ENCODE peak calls at places on chromosomes 2 and 18, in six cellular contexts. One of them, this sample, is unnamed.

GRCh38 chr18:48547456-48548403 is 8.9 kb downstream of the CTIF start:
- DNase-seq in HCT116: no peak
- DNase-seq in MM.1S: no peak
- DNase-seq in Karpas-422: no peak
- DNase-seq in SK-N-SH: no peak
- DNase-seq in GM23248: peak; percentile 96
- DNase-seq in this sample: peak; percentile 9

GRCh38 chr2:54535599-54536195 is 79.6 kb downstream of the SPTBN1 start:
- DNase-seq in HCT116: no peak
- DNase-seq in GM23248: no peak
- DNase-seq in MM.1S: no peak
- DNase-seq in SK-N-SH: no peak
- DNase-seq in Karpas-422: no peak
- DNase-seq in this sample: no peak

GRCh38 chr2:231929961-231930600 is 3.9 kb upstream of the NPPC start:
- DNase-seq in GM23248: no peak
- DNase-seq in MM.1S: no peak
- DNase-seq in SK-N-SH: peak; percentile 64
- DNase-seq in HCT116: no peak
- DNase-seq in Karpas-422: peak; percentile 86
- DNase-seq in this sample: no peak

GRCh38 chr18:53795061-53795460 is 429.4 kb downstream of the MBD2 start:
- DNase-seq in SK-N-SH: no peak
- DNase-seq in MM.1S: no peak
- DNase-seq in GM23248: peak; percentile 3
- DNase-seq in Karpas-422: no peak
- DNase-seq in HCT116: no peak
- DNase-seq in this sample: no peak

GRCh38 chr2:3349211-3349693 is 28.4 kb downstream of the EIPR1 start:
- DNase-seq in SK-N-SH: no peak
- DNase-seq in HCT116: no peak
- DNase-seq in Karpas-422: no peak
- DNase-seq in MM.1S: no peak
- DNase-seq in GM23248: peak; percentile 63
- DNase-seq in this sample: no peak

GRCh38 chr2:166135849-166136258 is 8.0 kb upstream of the SCN1A start:
- DNase-seq in HCT116: no peak
- DNase-seq in GM23248: no peak
- DNase-seq in MM.1S: no peak
- DNase-seq in SK-N-SH: no peak
- DNase-seq in Karpas-422: no peak
- DNase-seq in this sample: no peak

GRCh38 chr2:102442967-102443828 is 20.2 kb downstream of the IL18RAP start:
- DNase-seq in GM23248: peak; percentile 63
- DNase-seq in Karpas-422: peak; percentile 65
- DNase-seq in HCT116: peak; percentile 18
- DNase-seq in SK-N-SH: no peak
- DNase-seq in MM.1S: peak; percentile 65
- DNase-seq in this sample: peak; percentile 72

GRCh38 chr2:205633994-205634393 is 48.3 kb upstream of the NRP2 start:
- DNase-seq in GM23248: peak; percentile 68
- DNase-seq in HCT116: no peak
- DNase-seq in SK-N-SH: no peak
- DNase-seq in Karpas-422: no peak
- DNase-seq in MM.1S: no peak
- DNase-seq in this sample: no peak

GRCh38 chr2:25044990-25045389 is 3.1 kb downstream of the EFR3B start:
- DNase-seq in SK-N-SH: no peak
- DNase-seq in MM.1S: no peak
- DNase-seq in Karpas-422: no peak
- DNase-seq in HCT116: no peak
- DNase-seq in GM23248: no peak
- DNase-seq in this sample: peak; percentile 55

GRCh38 chr2:62920070-62920469 is 130.6 kb upstream of the OTX1 start:
- DNase-seq in GM23248: peak; percentile 18
- DNase-seq in SK-N-SH: no peak
- DNase-seq in HCT116: no peak
- DNase-seq in MM.1S: no peak
- DNase-seq in Karpas-422: no peak
- DNase-seq in this sample: no peak

GRCh38 chr18:69785466-69785865 is 162.2 kb downstream of the CD226 start:
- DNase-seq in GM23248: peak; percentile 3
- DNase-seq in MM.1S: no peak
- DNase-seq in HCT116: no peak
- DNase-seq in SK-N-SH: no peak
- DNase-seq in Karpas-422: no peak
- DNase-seq in this sample: no peak

GRCh38 chr2:65802298-65802942 is 370.0 kb upstream of the SPRED2 start:
- DNase-seq in MM.1S: no peak
- DNase-seq in SK-N-SH: no peak
- DNase-seq in HCT116: no peak
- DNase-seq in GM23248: no peak
- DNase-seq in Karpas-422: no peak
- DNase-seq in this sample: no peak

GRCh38 chr2:75808793-75809535 is 98.2 kb upstream of the GCFC2 start:
- DNase-seq in GM23248: no peak
- DNase-seq in SK-N-SH: no peak
- DNase-seq in HCT116: no peak
- DNase-seq in MM.1S: no peak
- DNase-seq in Karpas-422: no peak
- DNase-seq in this sample: peak; percentile 59

GRCh38 chr2:133844214-133844892 is 276.1 kb upstream of the NCKAP5 start:
- DNase-seq in GM23248: peak; percentile 86
- DNase-seq in SK-N-SH: peak; percentile 78
- DNase-seq in Karpas-422: peak; percentile 84
- DNase-seq in HCT116: peak; percentile 50
- DNase-seq in MM.1S: peak; percentile 64
- DNase-seq in this sample: peak; percentile 93

GRCh38 chr2:47187124-47187523 is 32.0 kb upstream of the STPG4 start:
- DNase-seq in SK-N-SH: no peak
- DNase-seq in HCT116: no peak
- DNase-seq in MM.1S: no peak
- DNase-seq in GM23248: no peak
- DNase-seq in Karpas-422: no peak
- DNase-seq in this sample: no peak

GRCh38 chr18:903703-904102 is 968 bp upstream of the ADCYAP1 start:
- DNase-seq in SK-N-SH: no peak
- DNase-seq in Karpas-422: no peak
- DNase-seq in HCT116: no peak
- DNase-seq in GM23248: peak; percentile 48
- DNase-seq in MM.1S: no peak
- DNase-seq in this sample: peak; percentile 57

GRCh38 chr2:162074937-162075688 is 1.1 kb upstream of the DPP4 start:
- DNase-seq in Karpas-422: no peak
- DNase-seq in GM23248: peak; percentile 85
- DNase-seq in MM.1S: no peak
- DNase-seq in HCT116: no peak
- DNase-seq in SK-N-SH: no peak
- DNase-seq in this sample: no peak

GRCh38 chr18:7017013-7017412 is 100.6 kb downstream of the LAMA1 start:
- DNase-seq in MM.1S: no peak
- DNase-seq in SK-N-SH: no peak
- DNase-seq in HCT116: no peak
- DNase-seq in GM23248: peak; percentile 14
- DNase-seq in Karpas-422: no peak
- DNase-seq in this sample: no peak

GRCh38 chr2:201704536-201704935 is 6.1 kb upstream of the MPP4 start:
- DNase-seq in HCT116: no peak
- DNase-seq in MM.1S: no peak
- DNase-seq in SK-N-SH: no peak
- DNase-seq in Karpas-422: no peak
- DNase-seq in GM23248: peak; percentile 64
- DNase-seq in this sample: peak; percentile 40

GRCh38 chr2:73964223-73964622 is 20.5 kb upstream of the TET3 start:
- DNase-seq in HCT116: no peak
- DNase-seq in GM23248: no peak
- DNase-seq in Karpas-422: no peak
- DNase-seq in SK-N-SH: no peak
- DNase-seq in MM.1S: no peak
- DNase-seq in this sample: no peak

GRCh38 chr2:45494275-45494977 is 116.6 kb downstream of the SRBD1 start:
- DNase-seq in SK-N-SH: peak; percentile 56
- DNase-seq in MM.1S: peak; percentile 68
- DNase-seq in GM23248: peak; percentile 81
- DNase-seq in HCT116: peak; percentile 40
- DNase-seq in Karpas-422: peak; percentile 86
- DNase-seq in this sample: peak; percentile 83

GRCh38 chr2:174681099-174681982 is 82.9 kb downstream of the CHRNA1 start:
- DNase-seq in Karpas-422: no peak
- DNase-seq in HCT116: no peak
- DNase-seq in GM23248: peak; percentile 76
- DNase-seq in MM.1S: no peak
- DNase-seq in SK-N-SH: peak; percentile 38
- DNase-seq in this sample: no peak

GRCh38 chr2:155583674-155584195 is 748.8 kb downstream of the NR4A2 start:
- DNase-seq in MM.1S: no peak
- DNase-seq in Karpas-422: no peak
- DNase-seq in HCT116: no peak
- DNase-seq in GM23248: no peak
- DNase-seq in SK-N-SH: no peak
- DNase-seq in this sample: no peak

GRCh38 chr2:38260469-38260868 is 116.6 kb downstream of the ATL2 start:
- DNase-seq in MM.1S: no peak
- DNase-seq in Karpas-422: no peak
- DNase-seq in GM23248: no peak
- DNase-seq in SK-N-SH: no peak
- DNase-seq in HCT116: no peak
- DNase-seq in this sample: no peak

GRCh38 chr2:86037795-86038192 is 67.9 kb downstream of the POLR1A start:
- DNase-seq in SK-N-SH: no peak
- DNase-seq in HCT116: no peak
- DNase-seq in GM23248: peak; percentile 30
- DNase-seq in Karpas-422: no peak
- DNase-seq in MM.1S: peak; percentile 25
- DNase-seq in this sample: no peak

GRCh38 chr2:86035371-86035882 is 70.3 kb downstream of the POLR1A start:
- DNase-seq in HCT116: no peak
- DNase-seq in GM23248: no peak
- DNase-seq in MM.1S: peak; percentile 18
- DNase-seq in Karpas-422: no peak
- DNase-seq in SK-N-SH: no peak
- DNase-seq in this sample: no peak

GRCh38 chr2:86036790-86037138 is 68.9 kb downstream of the POLR1A start:
- DNase-seq in SK-N-SH: no peak
- DNase-seq in MM.1S: no peak
- DNase-seq in GM23248: no peak
- DNase-seq in Karpas-422: no peak
- DNase-seq in HCT116: no peak
- DNase-seq in this sample: no peak

GRCh38 chr2:86037141-86037794 is 68.4 kb downstream of the POLR1A start:
- DNase-seq in MM.1S: peak; percentile 89
- DNase-seq in Karpas-422: no peak
- DNase-seq in SK-N-SH: no peak
- DNase-seq in HCT116: no peak
- DNase-seq in GM23248: peak; percentile 94
- DNase-seq in this sample: no peak

DNA sequence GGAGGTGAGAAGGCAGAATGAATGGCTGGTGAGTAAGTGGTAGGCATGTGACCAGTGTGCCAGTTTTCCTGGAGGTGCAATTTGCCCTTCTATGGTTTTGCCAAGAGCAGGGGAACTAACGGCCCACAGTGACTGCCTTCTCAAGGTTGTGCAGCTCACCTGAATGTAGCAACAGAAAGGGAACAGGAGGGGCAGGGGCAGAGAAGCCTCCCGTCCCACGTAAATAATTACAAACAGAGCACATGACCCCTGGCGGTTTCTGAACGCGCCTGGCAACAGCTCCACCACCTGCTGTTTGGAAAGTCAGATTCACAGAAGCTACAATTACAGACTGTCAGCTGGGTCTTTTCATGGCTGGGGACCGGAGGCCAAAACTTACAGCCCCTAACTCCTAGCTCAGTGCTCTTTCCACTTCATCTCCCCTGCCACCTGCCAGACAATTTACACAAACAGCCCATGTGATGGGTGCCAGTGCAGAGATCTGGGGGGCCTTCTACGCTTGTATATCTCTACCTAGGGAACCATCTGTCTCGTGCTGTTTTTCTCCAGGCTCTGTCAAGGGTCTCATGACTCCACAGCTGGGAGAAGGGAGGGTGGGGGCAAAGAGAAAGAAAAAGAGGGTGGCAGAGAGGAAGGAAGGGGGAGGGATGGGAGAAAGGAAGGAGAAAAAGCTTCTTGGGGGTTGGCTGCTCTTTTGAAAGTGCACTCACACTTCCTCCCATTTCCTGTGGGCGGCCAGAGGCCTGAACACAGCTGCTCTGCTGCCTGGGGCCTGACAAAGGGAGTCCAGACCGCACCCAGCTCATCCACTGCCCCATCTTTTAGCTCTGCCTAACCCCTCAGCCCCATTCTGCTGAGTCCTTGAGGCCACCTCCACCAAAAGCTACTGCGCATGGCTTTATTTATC is 69.5 kb downstream of the POLR1A start:
- DNase-seq in HCT116: no peak
- DNase-seq in GM23248: peak; percentile 91
- DNase-seq in MM.1S: peak; percentile 96
- DNase-seq in Karpas-422: no peak
- DNase-seq in SK-N-SH: peak; percentile 63
- DNase-seq in this sample: no peak
- H3K36me3 ChIP-seq in HCT116: peaks cover 46% of the 10 kb centered on the region
- H3K36me3 ChIP-seq in GM23248: peaks cover 8% of the 10 kb centered on the region
- H3K36me3 ChIP-seq in MM.1S: peaks cover 16% of the 10 kb centered on the region
- H3K36me3 ChIP-seq in Karpas-422: peaks cover 55% of the 10 kb centered on the region
- H3K36me3 ChIP-seq in SK-N-SH: peaks cover 12% of the 10 kb centered on the region
- H3K36me3 ChIP-seq in this sample: peaks cover 68% of the 10 kb centered on the region

GRCh38 chr2:218432676-218433365 is 13.9 kb downstream of the VIL1 start:
- DNase-seq in MM.1S: no peak
- DNase-seq in GM23248: no peak
- DNase-seq in Karpas-422: peak; percentile 27
- DNase-seq in SK-N-SH: no peak
- DNase-seq in HCT116: no peak
- DNase-seq in this sample: no peak
- H3K9ac ChIP-seq in MM.1S: no peak overlapping the region
- H3K9ac ChIP-seq in GM23248: no peak overlapping the region
- H3K9ac ChIP-seq in Karpas-422: no peak overlapping the region
- H3K9ac ChIP-seq in SK-N-SH: no peak overlapping the region
- H3K9ac ChIP-seq in HCT116: no peak overlapping the region
- H3K9ac ChIP-seq in this sample: no peak overlapping the region

DNA sequence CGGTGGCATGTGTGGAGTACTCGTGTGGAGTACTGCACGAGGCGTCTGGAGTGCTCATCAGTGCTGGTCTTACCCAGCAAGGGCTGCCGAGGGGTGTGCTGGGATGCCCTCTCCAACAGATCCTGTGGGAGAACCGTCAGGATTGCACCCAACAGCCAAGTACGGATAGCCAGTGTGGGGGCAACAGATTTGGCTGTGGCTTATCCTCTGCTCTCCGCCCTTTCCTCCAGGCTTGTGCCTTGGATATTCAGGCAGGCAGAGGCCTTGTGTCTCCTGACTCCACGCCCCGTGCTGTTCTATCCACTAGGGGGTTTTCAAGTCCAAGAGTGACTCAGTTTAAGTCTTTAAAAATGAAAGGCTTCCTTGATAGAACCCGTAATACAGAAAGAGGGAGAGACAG is 321.0 kb upstream of the HS6ST1 start:
- DNase-seq in MM.1S: no peak
- DNase-seq in SK-N-SH: no peak
- DNase-seq in HCT116: no peak
- DNase-seq in Karpas-422: peak; percentile 50
- DNase-seq in GM23248: peak; percentile 14
- DNase-seq in this sample: no peak
- H3K9me2 ChIP-seq in MM.1S: no peaks in the 10 kb centered on the region
- H3K9me2 ChIP-seq in SK-N-SH: no peaks in the 10 kb centered on the region
- H3K9me2 ChIP-seq in HCT116: no peaks in the 10 kb centered on the region
- H3K9me2 ChIP-seq in Karpas-422: no peaks in the 10 kb centered on the region
- H3K9me2 ChIP-seq in GM23248: no peaks in the 10 kb centered on the region
- H3K9me2 ChIP-seq in this sample: no peaks in the 10 kb centered on the region

GRCh38 chr18:39448942-39449341 is 1883.3 kb upstream of the CELF4 start:
- DNase-seq in HCT116: no peak
- DNase-seq in MM.1S: no peak
- DNase-seq in Karpas-422: no peak
- DNase-seq in SK-N-SH: no peak
- DNase-seq in GM23248: peak; percentile 32
- DNase-seq in this sample: peak; percentile 60
- H3K36me3 ChIP-seq in HCT116: no peaks in the 10 kb centered on the region
- H3K36me3 ChIP-seq in MM.1S: no peaks in the 10 kb centered on the region
- H3K36me3 ChIP-seq in Karpas-422: no peaks in the 10 kb centered on the region
- H3K36me3 ChIP-seq in SK-N-SH: no peaks in the 10 kb centered on the region
- H3K36me3 ChIP-seq in GM23248: no peaks in the 10 kb centered on the region
- H3K36me3 ChIP-seq in this sample: no peaks in the 10 kb centered on the region

This sample was measured in PC-3.